ENCODE peak calls at places on chromosomes 12 and 14, in eight cellular contexts. A is A549, P is K562, U is GM06990, I is astrocyte of the cerebellum, X is lower lobe of right lung, J is foreskin fibroblast, V is HFF-Myc. H is an unnamed sample.

GRCh38 chr12:105221588-105222325 is 14.2 kb downstream of the APPL2 start:
- DNase-seq in P (no peak), I (no peak), A (no peak), U (no peak), X (no peak), J (no peak), V (no peak), H (no peak)

GRCh38 chr12:12428047-12428446 is 71.2 kb downstream of the BORCS5 start:
- DNase-seq in A (no peak), X (no peak), J (no peak), P (no peak), V (no peak), I (no peak), U (no peak), H (no peak)

GRCh38 chr14:104109121-104109541 is 23.6 kb downstream of the ASPG start:
- DNase-seq in P (no peak), J (no peak), A (no peak), V (no peak), U (no peak), X (no peak), I (no peak), H (no peak)

GRCh38 chr14:38405851-38406630 is 150.1 kb upstream of the CLEC14A start:
- DNase-seq in J (peak; percentile 73), V (no peak), P (no peak), A (no peak), U (no peak), X (no peak), I (no peak), H (no peak)

GRCh38 chr14:102900631-102901571 is 21.6 kb upstream of the AMN start:
- DNase-seq in I (no peak), V (no peak), A (no peak), P (no peak), X (peak; percentile 51), U (peak; percentile 78), J (no peak), H (no peak)

GRCh38 chr12:103161582-103161981 is 204.1 kb downstream of the ASCL1 start:
- DNase-seq in X (no peak), P (no peak), J (no peak), I (no peak), V (no peak), U (no peak), A (no peak), H (no peak)

GRCh38 chr14:53054457-53054856 is 98.7 kb downstream of the DDHD1 start:
- DNase-seq in A (no peak), X (no peak), U (no peak), I (no peak), P (no peak), V (no peak), J (peak; percentile 76), H (no peak)

GRCh38 chr12:6039894-6040601 is 84.4 kb downstream of the VWF start:
- DNase-seq in J (peak; percentile 57), P (peak; percentile 53), V (peak; percentile 53), X (no peak), I (peak; percentile 49), U (no peak), A (peak; percentile 72), H (peak; percentile 49)

GRCh38 chr12:131836714-131837397 is 8.7 kb downstream of the MMP17 start:
- DNase-seq in J (no peak), V (no peak), X (no peak), I (no peak), U (no peak), P (no peak), A (no peak), H (no peak)

GRCh38 chr14:63499701-63500250 is 43.4 kb downstream of the PPP2R5E start:
- DNase-seq in U (no peak), J (peak; percentile 76), P (no peak), I (no peak), X (no peak), V (no peak), A (no peak), H (peak; percentile 33)

GRCh38 chr12:64826234-64826633 is 1.8 kb downstream of the TBC1D30 start:
- DNase-seq in A (no peak), X (peak; percentile 64), P (peak; percentile 28), I (peak; percentile 60), J (no peak), U (peak; percentile 18), V (no peak), H (no peak)

GRCh38 chr12:78009031-78009430 is 178.3 kb downstream of the NAV3 start:
- DNase-seq in J (no peak), X (no peak), U (no peak), I (no peak), A (no peak), V (no peak), P (no peak), H (no peak)

GRCh38 chr14:93081875-93082570 is 33.7 kb downstream of the ITPK1 start:
- DNase-seq in U (no peak), J (no peak), X (no peak), P (no peak), A (no peak), I (no peak), V (no peak), H (no peak)

GRCh38 chr14:102560436-102561261 is 31.8 kb upstream of the RCOR1 start:
- DNase-seq in I (no peak), U (no peak), X (no peak), P (no peak), V (no peak), A (no peak), J (no peak), H (no peak)

GRCh38 chr12:80374615-80375014 is 69.4 kb upstream of the PTPRQ start:
- DNase-seq in U (no peak), I (no peak), A (no peak), P (no peak), J (no peak), X (no peak), V (no peak), H (no peak)

GRCh38 chr14:89690139-89690538 is 264.4 kb downstream of the EFCAB11 start:
- DNase-seq in P (no peak), J (no peak), I (no peak), X (no peak), U (no peak), V (no peak), A (no peak), H (no peak)

GRCh38 chr12:3598896-3599295 is 107.9 kb downstream of the PRMT8 start:
- DNase-seq in P (no peak), V (no peak), I (no peak), X (no peak), A (no peak), J (no peak), U (no peak), H (no peak)

GRCh38 chr12:8032242-8033152 is at the start of gene FOXJ2:
- DNase-seq in I (no peak), A (peak; percentile 57), P (peak; percentile 68), V (no peak), U (peak; percentile 83), X (peak; percentile 86), J (peak; percentile 76), H (no peak)

GRCh38 chr14:23446291-23446851 is 10.9 kb upstream of the MYH7 start:
- DNase-seq in U (no peak), V (no peak), A (no peak), P (no peak), I (no peak), J (no peak), X (no peak), H (no peak)

GRCh38 chr14:20818861-20819260 is 16.2 kb upstream of the RNASE1 start:
- DNase-seq in X (no peak), U (no peak), P (no peak), J (no peak), V (no peak), A (no peak), I (no peak), H (no peak)
- TF ChIP-seq CTCF in X (no peak), U (no peak), P (peak; percentile 15), J (peak; percentile 39), V (peak; percentile 46), A (peak; percentile 34), I (peak; percentile 43), H (no peak)

GRCh38 chr12:53756300-53757094 is 4.7 kb upstream of the CISTR start:
- DNase-seq in X (no peak), I (no peak), A (no peak), U (no peak), J (no peak), P (no peak), V (no peak), H (no peak)

GRCh38 chr12:53757095-53757770 is 5.5 kb upstream of the CISTR start:
- DNase-seq in A (peak; percentile 86), J (peak; percentile 30), U (peak; percentile 69), V (no peak), X (peak; percentile 86), I (peak; percentile 19), P (peak; percentile 87), H (no peak)

GRCh38 chr12:53754196-53754595 is 2.4 kb upstream of the CISTR start:
- DNase-seq in X (no peak), V (no peak), I (no peak), P (no peak), U (no peak), A (no peak), J (no peak), H (no peak)

GRCh38 chr12:53754633-53755261 is 3.0 kb upstream of the CISTR start:
- DNase-seq in J (peak; percentile 41), U (no peak), I (peak; percentile 33), A (no peak), P (no peak), V (no peak), X (no peak), H (no peak)

DNA sequence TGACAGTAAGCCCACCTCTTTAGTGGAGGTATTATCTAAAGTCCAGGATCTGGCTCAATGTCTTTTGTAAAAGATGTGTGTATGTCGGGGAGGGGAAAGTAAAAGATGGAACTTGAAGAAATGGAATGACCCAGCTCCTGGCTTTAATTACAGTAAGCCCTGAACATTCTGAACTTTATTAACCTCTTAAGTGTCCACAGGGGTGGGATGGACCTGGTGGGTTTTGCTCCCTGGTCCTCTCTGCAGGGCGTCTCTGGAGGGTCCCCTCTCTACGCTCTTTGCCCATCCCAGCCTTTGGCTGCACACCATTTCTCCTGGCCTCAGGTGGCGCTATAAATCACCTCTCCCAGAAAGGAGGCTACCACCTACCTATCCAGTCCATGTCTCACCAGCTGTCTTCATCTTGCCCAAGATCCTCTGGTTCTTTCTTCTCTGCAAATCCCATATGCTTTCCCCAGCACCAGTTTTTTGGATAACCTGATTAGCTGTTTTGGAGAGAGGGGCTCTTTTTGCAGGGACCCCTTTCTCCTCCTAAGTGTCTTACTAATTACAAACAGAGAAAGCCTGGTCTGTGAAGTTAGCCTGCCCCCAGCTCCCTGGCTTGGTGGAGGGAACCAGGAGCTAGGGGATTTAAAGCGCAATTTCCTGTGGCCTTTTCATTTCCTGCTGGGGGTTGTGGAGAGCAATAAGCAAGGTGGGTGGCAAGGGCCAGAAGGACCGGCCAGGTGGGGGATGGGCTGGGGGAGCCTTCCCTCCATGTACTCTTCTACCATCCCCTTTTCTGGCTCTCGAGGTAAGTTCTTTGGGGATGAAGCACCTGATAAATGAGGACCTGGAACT is 3.9 kb upstream of the CISTR start:
- DNase-seq in A (no peak), U (no peak), V (no peak), I (no peak), P (peak; percentile 36), J (no peak), X (no peak), H (no peak)
- TF ChIP-seq CTCF in A (no peak), U (peak; percentile 25), V (no peak), I (no peak), P (peak; percentile 39), J (no peak), X (no peak), H (no peak)

GRCh38 chr14:25833341-25834121 is 764.3 kb downstream of the NOVA1 start:
- DNase-seq in V (no peak), A (no peak), U (no peak), J (no peak), P (peak; percentile 3), X (no peak), I (peak; percentile 12), H (no peak)
- TF ChIP-seq CTCF in V (peak; percentile 12), A (no peak), U (no peak), J (no peak), P (no peak), X (no peak), I (peak; percentile 60), H (no peak)

GRCh38 chr12:113524495-113524894 is 52.8 kb upstream of the LHX5 start:
- DNase-seq in X (no peak), A (no peak), P (peak; percentile 24), I (no peak), V (no peak), U (no peak), J (no peak), H (no peak)
- TF ChIP-seq CTCF in X (no peak), A (no peak), P (peak; percentile 22), I (no peak), V (no peak), U (no peak), J (no peak), H (no peak)

H was measured in AG04450.